ENCODE peak calls at places on chromosomes 11 and 22, in ten cellular contexts. One of them, this sample, is unnamed.
A peak's percentile ranks its signal among the peaks of the same experiment; 100 is the strongest.

GRCh38 chr11:35077709-35078695 is 61.0 kb upstream of the CD44 start:
- DNase-seq in tibial artery: no peak
- DNase-seq in ovary: no peak
- DNase-seq in pancreas: no peak
- DNase-seq in esophagus squamous epithelium: no peak
- DNase-seq in HFF-Myc: peak; percentile 58
- DNase-seq in AG09309: peak; percentile 46
- DNase-seq in AG04449: no peak
- DNase-seq in testis: no peak
- DNase-seq in brain microvascular endothelial cell: peak; percentile 82
- DNase-seq in this sample: no peak

GRCh38 chr11:116136987-116137674 is 632.9 kb upstream of the CADM1 start:
- DNase-seq in pancreas: no peak
- DNase-seq in tibial artery: no peak
- DNase-seq in AG04449: no peak
- DNase-seq in esophagus squamous epithelium: no peak
- DNase-seq in ovary: no peak
- DNase-seq in brain microvascular endothelial cell: no peak
- DNase-seq in HFF-Myc: no peak
- DNase-seq in testis: no peak
- DNase-seq in AG09309: no peak
- DNase-seq in this sample: peak; percentile 67

GRCh38 chr22:37113757-37114156 is 4.2 kb upstream of the TMPRSS6 start:
- DNase-seq in pancreas: no peak
- DNase-seq in ovary: no peak
- DNase-seq in testis: no peak
- DNase-seq in esophagus squamous epithelium: no peak
- DNase-seq in brain microvascular endothelial cell: no peak
- DNase-seq in AG04449: no peak
- DNase-seq in HFF-Myc: no peak
- DNase-seq in tibial artery: no peak
- DNase-seq in AG09309: no peak
- DNase-seq in this sample: no peak

GRCh38 chr11:68956142-68956541 is 24.6 kb downstream of the MRGPRD start:
- DNase-seq in ovary: peak; percentile 50
- DNase-seq in testis: no peak
- DNase-seq in AG04449: no peak
- DNase-seq in brain microvascular endothelial cell: no peak
- DNase-seq in HFF-Myc: no peak
- DNase-seq in AG09309: no peak
- DNase-seq in pancreas: no peak
- DNase-seq in esophagus squamous epithelium: no peak
- DNase-seq in tibial artery: no peak
- DNase-seq in this sample: no peak

GRCh38 chr11:68328374-68329091 is 16.1 kb downstream of the LRP5 start:
- DNase-seq in HFF-Myc: no peak
- DNase-seq in brain microvascular endothelial cell: no peak
- DNase-seq in testis: peak; percentile 77
- DNase-seq in AG04449: no peak
- DNase-seq in ovary: peak; percentile 57
- DNase-seq in AG09309: no peak
- DNase-seq in pancreas: no peak
- DNase-seq in tibial artery: no peak
- DNase-seq in esophagus squamous epithelium: no peak
- DNase-seq in this sample: no peak

GRCh38 chr11:45544826-45545225 is 120.6 kb downstream of the CHST1 start:
- DNase-seq in AG04449: no peak
- DNase-seq in AG09309: no peak
- DNase-seq in pancreas: no peak
- DNase-seq in HFF-Myc: no peak
- DNase-seq in ovary: no peak
- DNase-seq in brain microvascular endothelial cell: no peak
- DNase-seq in tibial artery: no peak
- DNase-seq in esophagus squamous epithelium: no peak
- DNase-seq in testis: no peak
- DNase-seq in this sample: no peak

GRCh38 chr22:19795617-19796008 is 35.0 kb downstream of the TBX1 start:
- DNase-seq in HFF-Myc: no peak
- DNase-seq in ovary: no peak
- DNase-seq in testis: no peak
- DNase-seq in AG09309: no peak
- DNase-seq in esophagus squamous epithelium: no peak
- DNase-seq in pancreas: no peak
- DNase-seq in AG04449: no peak
- DNase-seq in brain microvascular endothelial cell: no peak
- DNase-seq in tibial artery: no peak
- DNase-seq in this sample: no peak

GRCh38 chr11:66478823-66479740 is 1.2 kb upstream of the DPP3 start:
- DNase-seq in HFF-Myc: no peak
- DNase-seq in pancreas: peak; percentile 41
- DNase-seq in ovary: peak; percentile 66
- DNase-seq in esophagus squamous epithelium: no peak
- DNase-seq in AG09309: no peak
- DNase-seq in brain microvascular endothelial cell: peak; percentile 33
- DNase-seq in tibial artery: peak; percentile 44
- DNase-seq in testis: peak; percentile 30
- DNase-seq in AG04449: no peak
- DNase-seq in this sample: no peak

GRCh38 chr22:25827415-25827814 is 85.4 kb downstream of the MYO18B start:
- DNase-seq in ovary: no peak
- DNase-seq in AG09309: no peak
- DNase-seq in pancreas: no peak
- DNase-seq in HFF-Myc: no peak
- DNase-seq in tibial artery: no peak
- DNase-seq in AG04449: no peak
- DNase-seq in brain microvascular endothelial cell: no peak
- DNase-seq in testis: no peak
- DNase-seq in esophagus squamous epithelium: no peak
- DNase-seq in this sample: no peak

GRCh38 chr22:37953062-37953436 is 352 bp downstream of the C22orf23 start:
- DNase-seq in ovary: no peak
- DNase-seq in tibial artery: no peak
- DNase-seq in testis: no peak
- DNase-seq in pancreas: no peak
- DNase-seq in AG04449: no peak
- DNase-seq in esophagus squamous epithelium: no peak
- DNase-seq in brain microvascular endothelial cell: no peak
- DNase-seq in AG09309: peak; percentile 10
- DNase-seq in HFF-Myc: no peak
- DNase-seq in this sample: no peak

GRCh38 chr11:61609000-61609969 is 28.4 kb upstream of the SYT7 start:
- DNase-seq in HFF-Myc: no peak
- DNase-seq in testis: no peak
- DNase-seq in AG04449: no peak
- DNase-seq in esophagus squamous epithelium: no peak
- DNase-seq in brain microvascular endothelial cell: no peak
- DNase-seq in pancreas: no peak
- DNase-seq in ovary: no peak
- DNase-seq in tibial artery: no peak
- DNase-seq in AG09309: no peak
- DNase-seq in this sample: no peak

GRCh38 chr11:78281511-78281910 is 92.8 kb downstream of the USP35 start:
- DNase-seq in testis: no peak
- DNase-seq in HFF-Myc: no peak
- DNase-seq in tibial artery: no peak
- DNase-seq in brain microvascular endothelial cell: peak; percentile 9
- DNase-seq in esophagus squamous epithelium: no peak
- DNase-seq in pancreas: no peak
- DNase-seq in AG04449: no peak
- DNase-seq in AG09309: no peak
- DNase-seq in ovary: no peak
- DNase-seq in this sample: no peak

GRCh38 chr11:28819741-28820140 is 711.6 kb downstream of the METTL15 start:
- DNase-seq in AG09309: no peak
- DNase-seq in AG04449: no peak
- DNase-seq in esophagus squamous epithelium: no peak
- DNase-seq in brain microvascular endothelial cell: no peak
- DNase-seq in pancreas: no peak
- DNase-seq in ovary: no peak
- DNase-seq in HFF-Myc: no peak
- DNase-seq in testis: no peak
- DNase-seq in tibial artery: no peak
- DNase-seq in this sample: no peak

GRCh38 chr11:44531636-44532035 is 33.8 kb upstream of the CD82 start:
- DNase-seq in AG04449: no peak
- DNase-seq in testis: no peak
- DNase-seq in ovary: no peak
- DNase-seq in brain microvascular endothelial cell: no peak
- DNase-seq in tibial artery: no peak
- DNase-seq in pancreas: no peak
- DNase-seq in HFF-Myc: no peak
- DNase-seq in AG09309: no peak
- DNase-seq in esophagus squamous epithelium: no peak
- DNase-seq in this sample: no peak

GRCh38 chr11:47251751-47252150 is 3.1 kb upstream of the ACP2 start:
- DNase-seq in AG09309: no peak
- DNase-seq in brain microvascular endothelial cell: no peak
- DNase-seq in testis: no peak
- DNase-seq in HFF-Myc: no peak
- DNase-seq in pancreas: no peak
- DNase-seq in AG04449: no peak
- DNase-seq in ovary: no peak
- DNase-seq in tibial artery: no peak
- DNase-seq in esophagus squamous epithelium: no peak
- DNase-seq in this sample: no peak

GRCh38 chr11:47247502-47247901 is 1.1 kb downstream of the ACP2 start:
- DNase-seq in pancreas: no peak
- DNase-seq in AG09309: no peak
- DNase-seq in esophagus squamous epithelium: no peak
- DNase-seq in HFF-Myc: no peak
- DNase-seq in AG04449: no peak
- DNase-seq in testis: no peak
- DNase-seq in brain microvascular endothelial cell: no peak
- DNase-seq in tibial artery: no peak
- DNase-seq in ovary: no peak
- DNase-seq in this sample: no peak

GRCh38 chr11:47249378-47249715 is 733 bp upstream of the ACP2 start:
- DNase-seq in esophagus squamous epithelium: no peak
- DNase-seq in brain microvascular endothelial cell: no peak
- DNase-seq in ovary: no peak
- DNase-seq in testis: no peak
- DNase-seq in pancreas: no peak
- DNase-seq in AG09309: no peak
- DNase-seq in AG04449: no peak
- DNase-seq in tibial artery: no peak
- DNase-seq in HFF-Myc: no peak
- DNase-seq in this sample: no peak

GRCh38 chr11:47248304-47248663 is 330 bp downstream of the ACP2 start:
- DNase-seq in ovary: no peak
- DNase-seq in esophagus squamous epithelium: no peak
- DNase-seq in tibial artery: no peak
- DNase-seq in testis: no peak
- DNase-seq in brain microvascular endothelial cell: no peak
- DNase-seq in HFF-Myc: no peak
- DNase-seq in AG09309: no peak
- DNase-seq in pancreas: no peak
- DNase-seq in AG04449: no peak
- DNase-seq in this sample: no peak

DNA sequence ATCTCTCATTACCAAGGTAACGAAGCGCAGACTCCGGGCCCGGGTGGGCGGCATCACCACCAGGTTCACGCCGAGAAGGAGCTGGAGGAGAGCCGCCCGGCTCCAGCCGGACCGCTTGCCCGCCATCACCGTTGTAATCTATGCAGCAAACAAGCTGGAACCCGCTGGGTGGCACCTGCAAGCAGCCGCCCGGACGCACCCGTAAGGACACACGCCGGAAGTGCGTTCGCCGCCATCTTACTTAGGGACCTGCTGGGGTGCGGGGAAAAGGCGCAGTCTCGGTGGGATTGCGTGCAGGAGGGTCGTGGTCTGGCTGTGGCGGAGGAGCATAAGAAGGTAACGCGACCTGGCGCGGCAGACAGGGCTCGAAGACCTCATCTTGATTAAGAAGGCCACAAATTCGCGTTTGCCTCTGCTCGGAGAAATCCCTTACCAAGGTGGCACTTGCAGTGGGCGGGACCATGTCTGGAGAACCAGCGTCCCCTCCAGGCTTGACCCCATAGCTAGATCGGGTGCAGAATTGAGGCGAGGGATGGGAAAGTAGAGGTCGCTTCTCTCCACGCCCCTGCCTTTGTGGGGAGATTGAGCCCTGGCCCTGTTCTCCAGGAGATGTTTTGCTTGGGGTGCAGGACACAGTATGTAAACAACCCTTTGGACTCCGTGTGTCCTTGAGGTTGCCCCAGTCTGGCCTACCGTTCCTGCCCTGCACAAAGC is at the start of gene ACP2:
- DNase-seq in esophagus squamous epithelium: peak; percentile 71
- DNase-seq in pancreas: peak; percentile 87
- DNase-seq in HFF-Myc: peak; percentile 62
- DNase-seq in AG04449: no peak
- DNase-seq in ovary: peak; percentile 91
- DNase-seq in testis: peak; percentile 95
- DNase-seq in tibial artery: peak; percentile 91
- DNase-seq in brain microvascular endothelial cell: peak; percentile 83
- DNase-seq in AG09309: no peak
- DNase-seq in this sample: peak; percentile 94
- TF ChIP-seq CTCF in esophagus squamous epithelium: peak; percentile 16
- TF ChIP-seq CTCF in pancreas: no peak
- TF ChIP-seq CTCF in HFF-Myc: peak; percentile 13
- TF ChIP-seq CTCF in AG04449: peak; percentile 48
- TF ChIP-seq CTCF in ovary: peak; percentile 38
- TF ChIP-seq CTCF in testis: peak; percentile 26
- TF ChIP-seq CTCF in tibial artery: no peak
- TF ChIP-seq CTCF in brain microvascular endothelial cell: peak; percentile 41
- TF ChIP-seq CTCF in AG09309: peak; percentile 23
- TF ChIP-seq CTCF in this sample: peak; percentile 33

GRCh38 chr11:20438637-20439036 is 51.1 kb downstream of the PRMT3 start:
- DNase-seq in tibial artery: no peak
- DNase-seq in esophagus squamous epithelium: no peak
- DNase-seq in testis: no peak
- DNase-seq in HFF-Myc: no peak
- DNase-seq in AG09309: no peak
- DNase-seq in ovary: no peak
- DNase-seq in AG04449: no peak
- DNase-seq in brain microvascular endothelial cell: no peak
- DNase-seq in pancreas: no peak
- DNase-seq in this sample: no peak
- TF ChIP-seq CTCF in tibial artery: no peak
- TF ChIP-seq CTCF in esophagus squamous epithelium: no peak
- TF ChIP-seq CTCF in testis: no peak
- TF ChIP-seq CTCF in HFF-Myc: no peak
- TF ChIP-seq CTCF in AG09309: no peak
- TF ChIP-seq CTCF in ovary: no peak
- TF ChIP-seq CTCF in AG04449: no peak
- TF ChIP-seq CTCF in brain microvascular endothelial cell: no peak
- TF ChIP-seq CTCF in pancreas: no peak
- TF ChIP-seq CTCF in this sample: no peak

GRCh38 chr11:111870887-111871692 is at the start of gene ALG9:
- DNase-seq in ovary: peak; percentile 90
- DNase-seq in AG09309: peak; percentile 37
- DNase-seq in AG04449: peak; percentile 24
- DNase-seq in testis: peak; percentile 88
- DNase-seq in esophagus squamous epithelium: no peak
- DNase-seq in HFF-Myc: peak; percentile 60
- DNase-seq in brain microvascular endothelial cell: peak; percentile 85
- DNase-seq in pancreas: peak; percentile 85
- DNase-seq in tibial artery: peak; percentile 84
- DNase-seq in this sample: peak; percentile 90
- TF ChIP-seq CTCF in ovary: no peak
- TF ChIP-seq CTCF in AG09309: peak; percentile 39
- TF ChIP-seq CTCF in AG04449: peak; percentile 43
- TF ChIP-seq CTCF in testis: peak; percentile 44
- TF ChIP-seq CTCF in esophagus squamous epithelium: peak; percentile 33
- TF ChIP-seq CTCF in HFF-Myc: peak; percentile 17
- TF ChIP-seq CTCF in brain microvascular endothelial cell: peak; percentile 59
- TF ChIP-seq CTCF in pancreas: no peak
- TF ChIP-seq CTCF in tibial artery: peak; percentile 20
- TF ChIP-seq CTCF in this sample: peak; percentile 39

GRCh38 chr11:106449756-106450155 is 372.3 kb downstream of the AASDHPPT start:
- DNase-seq in esophagus squamous epithelium: no peak
- DNase-seq in AG04449: no peak
- DNase-seq in AG09309: no peak
- DNase-seq in pancreas: no peak
- DNase-seq in HFF-Myc: no peak
- DNase-seq in testis: no peak
- DNase-seq in ovary: no peak
- DNase-seq in tibial artery: no peak
- DNase-seq in brain microvascular endothelial cell: no peak
- DNase-seq in this sample: no peak
- TF ChIP-seq CTCF in esophagus squamous epithelium: no peak
- TF ChIP-seq CTCF in AG04449: no peak
- TF ChIP-seq CTCF in AG09309: no peak
- TF ChIP-seq CTCF in pancreas: no peak
- TF ChIP-seq CTCF in HFF-Myc: no peak
- TF ChIP-seq CTCF in testis: no peak
- TF ChIP-seq CTCF in ovary: no peak
- TF ChIP-seq CTCF in tibial artery: no peak
- TF ChIP-seq CTCF in brain microvascular endothelial cell: no peak
- TF ChIP-seq CTCF in this sample: no peak

This sample was measured in osteocyte.